ENCODE peak calls at places on chromosomes 3 and 15, in ten cellular contexts. H is RPMI7951; I is HL-60; Q is PC-3; P is HFF-Myc; T is erythroblast; Z is DMS 273 treated with DMSO at 0.1 percent for 48 hours; L is CD8-positive, alpha-beta memory T cell; S is choroid plexus epithelial cell; V is left colon. X is an unnamed sample.

GRCh38 chr15:25345943-25346342 is 92.9 kb downstream of the UBE3A start:
- DNase-seq in H (peak; percentile 33), I (no peak), Q (no peak), P (no peak), T (no peak), Z (no peak), L (no peak), S (peak; percentile 49), V (no peak), X (no peak)

GRCh38 chr3:23816721-23817120 is 11.0 kb downstream of the UBE2E1 start:
- DNase-seq in H (no peak), I (no peak), Q (no peak), P (no peak), T (no peak), Z (no peak), L (no peak), S (no peak), V (no peak), X (no peak)

GRCh38 chr3:58041182-58041825 is 33.1 kb downstream of the FLNB start:
- DNase-seq in H (peak; percentile 62), I (no peak), Q (peak; percentile 26), P (no peak), T (no peak), Z (no peak), L (no peak), S (peak; percentile 62), V (no peak), X (no peak)

GRCh38 chr15:93942140-93942808 is 289.1 kb upstream of the MCTP2 start:
- DNase-seq in H (no peak), I (no peak), Q (no peak), P (no peak), T (no peak), Z (peak; percentile 6), L (no peak), S (no peak), V (no peak), X (no peak)

GRCh38 chr3:97711664-97712063 is 52.9 kb upstream of the ARL6 start:
- DNase-seq in H (no peak), I (no peak), Q (no peak), P (no peak), T (no peak), Z (no peak), L (no peak), S (no peak), V (no peak), X (no peak)

GRCh38 chr15:71271327-71271726 is 156.1 kb downstream of the THSD4 start:
- DNase-seq in H (no peak), I (no peak), Q (no peak), P (no peak), T (no peak), Z (no peak), L (no peak), S (no peak), V (no peak), X (no peak)

GRCh38 chr15:88716543-88717341 is 77.9 kb downstream of the ISG20 start:
- DNase-seq in H (no peak), I (no peak), Q (no peak), P (no peak), T (no peak), Z (no peak), L (no peak), S (no peak), V (no peak), X (no peak)

GRCh38 chr15:66673410-66674322 is 28.4 kb upstream of the SMAD6 start:
- DNase-seq in H (no peak), I (no peak), Q (no peak), P (no peak), T (peak; percentile 83), Z (no peak), L (no peak), S (peak; percentile 34), V (peak; percentile 91), X (no peak)

GRCh38 chr3:187970106-187970505 is 183.9 kb upstream of the LPP start:
- DNase-seq in H (no peak), I (no peak), Q (no peak), P (no peak), T (no peak), Z (no peak), L (no peak), S (no peak), V (no peak), X (no peak)

GRCh38 chr3:48999085-48999858 is 7.9 kb upstream of the WDR6 start:
- DNase-seq in H (no peak), I (no peak), Q (no peak), P (no peak), T (no peak), Z (no peak), L (no peak), S (no peak), V (no peak), X (no peak)

GRCh38 chr3:196499807-196500524 is 3.6 kb downstream of the RNF168 start:
- DNase-seq in H (peak; percentile 53), I (no peak), Q (no peak), P (no peak), T (no peak), Z (no peak), L (no peak), S (no peak), V (no peak), X (no peak)

GRCh38 chr3:190581041-190581501 is 67.2 kb downstream of the IL1RAP start:
- DNase-seq in H (peak; percentile 42), I (no peak), Q (no peak), P (no peak), T (no peak), Z (no peak), L (no peak), S (peak; percentile 24), V (no peak), X (no peak)

GRCh38 chr15:51647128-51647562 is 24.6 kb upstream of the DMXL2 start:
- DNase-seq in H (peak; percentile 90), I (peak; percentile 86), Q (peak; percentile 79), P (peak; percentile 7), T (peak; percentile 85), Z (peak; percentile 81), L (no peak), S (peak; percentile 31), V (peak; percentile 59), X (no peak)

GRCh38 chr3:63918321-63918720 is 6.1 kb upstream of the SCAANT1 start:
- DNase-seq in H (no peak), I (no peak), Q (peak; percentile 39), P (no peak), T (no peak), Z (no peak), L (no peak), S (peak; percentile 63), V (no peak), X (no peak)

GRCh38 chr3:84925571-84925970 is 33.2 kb upstream of the CADM2 start:
- DNase-seq in H (no peak), I (no peak), Q (no peak), P (no peak), T (no peak), Z (no peak), L (no peak), S (no peak), V (no peak), X (no peak)

GRCh38 chr15:96088592-96088991 is 241.9 kb upstream of the NR2F2 start:
- DNase-seq in H (no peak), I (no peak), Q (no peak), P (no peak), T (no peak), Z (no peak), L (no peak), S (no peak), V (no peak), X (no peak)

GRCh38 chr15:68279779-68280745 is 2.5 kb downstream of the FEM1B start:
- DNase-seq in H (no peak), I (no peak), Q (no peak), P (no peak), T (peak; percentile 25), Z (no peak), L (no peak), S (no peak), V (no peak), X (no peak)

GRCh38 chr3:165233521-165234195 is 37.5 kb upstream of the SLITRK3 start:
- DNase-seq in H (no peak), I (no peak), Q (peak; percentile 7), P (no peak), T (no peak), Z (no peak), L (no peak), S (peak; percentile 15), V (no peak), X (no peak)

GRCh38 chr3:137946341-137946973 is 63.5 kb upstream of the CLDN18 start:
- DNase-seq in H (peak; percentile 66), I (peak; percentile 45), Q (peak; percentile 81), P (peak; percentile 36), T (peak; percentile 75), Z (peak; percentile 34), L (peak; percentile 17), S (peak; percentile 84), V (peak; percentile 57), X (no peak)

GRCh38 chr3:47452460-47453215 is 23.1 kb downstream of the SCAP start:
- DNase-seq in H (no peak), I (no peak), Q (no peak), P (no peak), T (no peak), Z (no peak), L (no peak), S (no peak), V (no peak), X (no peak)

GRCh38 chr15:57895291-57895690 is 170.2 kb downstream of the ALDH1A2 start:
- DNase-seq in H (no peak), I (no peak), Q (no peak), P (no peak), T (no peak), Z (no peak), L (no peak), S (no peak), V (no peak), X (no peak)

GRCh38 chr3:138219255-138219654 is 32.2 kb downstream of the ARMC8 start:
- DNase-seq in H (no peak), I (no peak), Q (no peak), P (no peak), T (no peak), Z (no peak), L (no peak), S (peak; percentile 56), V (no peak), X (no peak)

GRCh38 chr3:41477399-41478014 is 278.2 kb downstream of the CTNNB1 start:
- DNase-seq in H (no peak), I (no peak), Q (no peak), P (no peak), T (no peak), Z (no peak), L (no peak), S (no peak), V (no peak), X (no peak)

GRCh38 chr3:151410891-151411559 is 26.5 kb upstream of the P2RY12 start:
- DNase-seq in H (peak; percentile 57), I (no peak), Q (peak; percentile 64), P (no peak), T (no peak), Z (no peak), L (no peak), S (peak; percentile 34), V (no peak), X (no peak)

GRCh38 chr15:31977812-31978662 is 52.3 kb upstream of the CHRNA7 start:
- DNase-seq in H (peak; percentile 42), I (peak; percentile 48), Q (peak; percentile 52), P (no peak), T (peak; percentile 56), Z (no peak), L (peak; percentile 19), S (peak; percentile 41), V (peak; percentile 74), X (no peak)

GRCh38 chr3:178445139-178445538 is 91.1 kb upstream of the KCNMB2 start:
- DNase-seq in H (no peak), I (no peak), Q (no peak), P (no peak), T (no peak), Z (no peak), L (no peak), S (no peak), V (no peak), X (no peak)

GRCh38 chr15:49832421-49832980 is 211.7 kb downstream of the DTWD1 start:
- DNase-seq in H (peak; percentile 46), I (peak; percentile 24), Q (peak; percentile 52), P (no peak), T (peak; percentile 17), Z (no peak), L (no peak), S (peak; percentile 73), V (peak; percentile 57), X (no peak)

GRCh38 chr3:58333206-58334012 is 717 bp downstream of the PXK start:
- DNase-seq in H (peak; percentile 29), I (peak; percentile 39), Q (peak; percentile 40), P (no peak), T (peak; percentile 65), Z (no peak), L (no peak), S (peak; percentile 51), V (peak; percentile 45), X (peak; percentile 42)

X was measured in activated B cell treated with CpG ODN at 0.5 μM for 24 hours.